ENCODE peak calls at places on chromosomes 1 and 21, in four cellular contexts. W is stomach, E is IMR-90, R is ovary. Q is an unnamed sample.

GRCh38 chr1:206464456-206464964 is 5.8 kb upstream of the IKBKE start:
- DNase-seq in W (no peak), R (no peak), E (peak; percentile 95), Q (peak; percentile 14)

GRCh38 chr1:38489844-38490270 is 369.7 kb downstream of the RRAGC start:
- DNase-seq in E (peak; percentile 2), R (no peak), W (no peak), Q (peak; percentile 30)

GRCh38 chr1:31228986-31229385 is 10.7 kb downstream of the NKAIN1 start:
- DNase-seq in R (no peak), W (no peak), E (no peak), Q (no peak)

GRCh38 chr1:228365321-228366061 is 41.1 kb downstream of the TRIM11 start:
- DNase-seq in W (no peak), E (no peak), R (no peak), Q (no peak)

GRCh38 chr1:164591858-164592257 is 32.9 kb downstream of the PBX1 start:
- DNase-seq in R (no peak), E (peak; percentile 31), W (no peak), Q (peak; percentile 71)

GRCh38 chr21:45004481-45005263 is 64.8 kb downstream of the SLX9 start:
- DNase-seq in W (no peak), R (peak; percentile 25), E (peak; percentile 32), Q (no peak)

GRCh38 chr21:40841524-40842196 is 5.3 kb downstream of the DSCAM start:
- DNase-seq in R (no peak), E (no peak), W (peak; percentile 67), Q (peak; percentile 44)

GRCh38 chr21:17414766-17415165 is 98.1 kb upstream of the CXADR start:
- DNase-seq in R (no peak), E (no peak), W (no peak), Q (no peak)

GRCh38 chr21:44919111-44919912 is 1.4 kb downstream of the ITGB2 start:
- DNase-seq in E (no peak), W (no peak), R (no peak), Q (no peak)

GRCh38 chr1:169869426-169869825 is 24.3 kb downstream of the SCYL3 start:
- DNase-seq in E (no peak), R (no peak), W (no peak), Q (peak; percentile 79)

GRCh38 chr1:79781261-79781660 is 774.7 kb upstream of the ADGRL4 start:
- DNase-seq in R (no peak), W (no peak), E (peak; percentile 10), Q (no peak)

GRCh38 chr1:235075121-235075954 is 53.3 kb downstream of the TOMM20 start:
- DNase-seq in W (peak; percentile 78), E (peak; percentile 97), R (peak; percentile 79), Q (peak; percentile 81)

GRCh38 chr1:67645495-67646144 is 39.4 kb upstream of the GADD45A start:
- DNase-seq in R (peak; percentile 48), E (no peak), W (peak; percentile 71), Q (peak; percentile 11)

GRCh38 chr1:110011527-110012041 is 22.8 kb upstream of the STRIP1 start:
- DNase-seq in W (peak; percentile 33), R (no peak), E (peak; percentile 73), Q (no peak)

GRCh38 chr1:82562448-82562847 is 761.7 kb downstream of the ADGRL2 start:
- DNase-seq in W (no peak), E (no peak), R (no peak), Q (no peak)

GRCh38 chr21:38965910-38966504 is 160.3 kb downstream of the ETS2 start:
- DNase-seq in W (peak; percentile 81), E (peak; percentile 59), R (peak; percentile 75), Q (peak; percentile 55)

GRCh38 chr1:26970810-26971209 is 10.5 kb upstream of the KDF1 start:
- DNase-seq in R (no peak), W (peak; percentile 79), E (no peak), Q (no peak)

GRCh38 chr1:116122955-116123757 is 12.0 kb downstream of the MAB21L3 start:
- DNase-seq in W (peak; percentile 37), R (no peak), E (peak; percentile 77), Q (peak; percentile 83)

GRCh38 chr1:111948209-111949131 is 41.0 kb downstream of the KCND3 start:
- DNase-seq in R (no peak), E (no peak), W (no peak), Q (peak; percentile 67)

GRCh38 chr1:11187000-11187399 is 2.2 kb upstream of the ANGPTL7 start:
- DNase-seq in W (no peak), R (no peak), E (no peak), Q (no peak)
- H3K4me1 ChIP-seq in W (peaks cover 26% of the 10 kb centered on the region), R (peaks cover 3% of the 10 kb centered on the region), E (no peaks in the 10 kb centered on the region), Q (no peaks in the 10 kb centered on the region)

GRCh38 chr1:32465541-32466002 is 700 bp downstream of the ZBTB8B start:
- DNase-seq in W (no peak), E (no peak), R (no peak), Q (no peak)
- H3K4me3 ChIP-seq in W (no peak overlapping the region), E (no peak overlapping the region), R (peak overlapping the region; percentile 42), Q (no peak overlapping the region)

DNA sequence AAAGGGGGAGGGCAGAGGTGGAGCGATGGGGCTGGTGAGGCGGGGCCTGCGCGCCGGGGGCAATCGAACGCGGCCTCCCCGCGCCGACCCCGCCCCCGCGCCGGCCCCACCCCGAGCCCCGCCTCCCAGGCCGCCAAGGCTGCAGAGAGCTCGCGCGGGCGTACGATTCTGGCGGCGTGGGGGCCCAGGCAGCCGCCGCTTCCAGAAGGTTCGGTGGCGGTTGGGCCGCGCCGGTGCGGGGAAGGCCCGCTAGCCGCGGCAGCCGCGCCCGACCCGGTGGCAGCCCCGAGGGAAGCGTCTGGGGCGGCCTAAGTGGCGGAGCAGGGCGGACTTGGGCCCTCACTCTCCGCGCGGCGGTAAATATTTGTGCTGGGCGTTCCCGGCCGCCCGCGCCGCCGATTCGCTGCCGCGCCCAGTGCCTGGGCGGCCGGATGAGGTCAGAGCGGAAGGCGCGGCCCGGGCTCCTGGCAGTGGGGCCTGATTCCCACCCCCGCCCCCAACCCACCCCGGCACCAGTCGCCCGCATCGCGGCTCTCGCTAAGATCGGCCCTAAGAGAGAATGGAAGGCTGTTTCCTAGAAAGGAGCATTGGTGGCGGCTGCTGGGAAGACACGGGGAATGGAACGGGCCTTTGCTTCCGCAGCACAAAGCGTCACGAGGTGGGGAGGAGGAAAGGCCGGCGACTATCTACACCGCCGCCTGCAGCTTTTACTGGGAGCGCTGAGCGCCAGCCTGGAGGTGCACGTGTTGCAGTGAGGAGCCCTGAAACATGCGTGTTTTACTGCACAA is at the start of gene ACOT7:
- DNase-seq in W (peak; percentile 90), R (peak; percentile 91), E (peak; percentile 78), Q (peak; percentile 88)
- TF ChIP-seq POLR2A in W (no peak), R (peak; percentile 84), E (peak; percentile 88), Q (peak; percentile 74)

GRCh38 chr1:201655243-201655642 is 116.3 kb downstream of the NAV1 start:
- DNase-seq in R (peak; percentile 39), W (no peak), E (peak; percentile 92), Q (no peak)
- H3K4me1 ChIP-seq in R (peaks cover 2% of the 10 kb centered on the region), W (peaks cover 37% of the 10 kb centered on the region), E (peaks cover 43% of the 10 kb centered on the region), Q (peaks cover 34% of the 10 kb centered on the region)

Q was measured in thyroid gland.